ENCODE peak calls at places on chromosomes 6 and 20, in ten cellular contexts. Z is activated CD8-positive, alpha-beta memory T cell treated with anti-CD3 and anti-CD28 coated beads for 48 hours; B is stimulated activated CD4-positive, alpha-beta T cell treated with anti-CD3 and anti-CD28 coated beads, Interleukin-12 subunit alpha, Interleukin-12 subunit beta, amount 100 ng/mL, for 4 hours; G is kidney epithelial cell; K is effector CD8-positive, alpha-beta T cell; D is thoracic aorta; I is MM.1S; A is amniotic epithelial cell; R is pulmonary artery endothelial cell; L is skeletal muscle cell. X is an unnamed sample.

GRCh38 chr6:21005816-21006553 is 471.7 kb downstream of the CDKAL1 start:
- DNase-seq in R (peak; percentile 82), A (peak; percentile 81), Z (no peak), I (no peak), G (peak; percentile 86), B (no peak), K (no peak), L (peak; percentile 92), D (no peak), X (peak; percentile 75)

GRCh38 chr20:44962483-44962882 is 2.3 kb upstream of the TOMM34 start:
- DNase-seq in B (no peak), K (no peak), I (no peak), R (no peak), L (no peak), D (no peak), Z (no peak), A (no peak), G (no peak), X (no peak)

GRCh38 chr6:32153835-32154513 is at the start of gene PPT2:
- DNase-seq in K (peak; percentile 74), G (no peak), B (peak; percentile 65), D (peak; percentile 75), Z (peak; percentile 76), I (peak; percentile 11), L (peak; percentile 88), R (peak; percentile 78), A (peak; percentile 92), X (peak; percentile 72)

GRCh38 chr20:49424536-49424935 is 57.9 kb downstream of the KCNB1 start:
- DNase-seq in K (no peak), I (no peak), A (no peak), L (no peak), R (no peak), Z (no peak), D (no peak), B (no peak), G (no peak), X (no peak)

GRCh38 chr20:47620808-47621805 is 119.4 kb downstream of the NCOA3 start:
- DNase-seq in A (peak; percentile 70), L (peak; percentile 34), G (peak; percentile 21), D (no peak), I (peak; percentile 63), R (peak; percentile 44), K (no peak), Z (no peak), B (no peak), X (no peak)

GRCh38 chr6:145749632-145750031 is 14.3 kb upstream of the EPM2A start:
- DNase-seq in I (peak; percentile 69), A (peak; percentile 92), D (no peak), Z (no peak), K (no peak), L (peak; percentile 83), B (no peak), G (peak; percentile 10), R (no peak), X (peak; percentile 33)

GRCh38 chr6:117776441-117776840 is 101.2 kb downstream of the NUS1 start:
- DNase-seq in Z (no peak), B (no peak), I (no peak), D (no peak), A (peak; percentile 61), G (no peak), L (no peak), K (no peak), R (no peak), X (no peak)

GRCh38 chr6:25913741-25914140 is 16.8 kb downstream of the SLC17A2 start:
- DNase-seq in L (no peak), Z (no peak), I (no peak), D (no peak), G (no peak), A (no peak), K (no peak), B (no peak), R (no peak), X (no peak)

GRCh38 chr6:139981810-139982550 is 607.5 kb upstream of the CITED2 start:
- DNase-seq in A (peak; percentile 40), G (no peak), B (no peak), L (peak; percentile 63), I (no peak), K (no peak), D (no peak), Z (no peak), R (no peak), X (no peak)

GRCh38 chr6:130934848-130935585 is 107.8 kb downstream of the SMLR1 start:
- DNase-seq in I (no peak), G (no peak), D (no peak), L (no peak), B (no peak), A (peak; percentile 65), K (no peak), Z (no peak), R (no peak), X (no peak)

GRCh38 chr20:58420798-58421496 is 31.9 kb downstream of the VAPB start:
- DNase-seq in A (peak; percentile 82), K (no peak), L (peak; percentile 25), D (no peak), R (no peak), I (no peak), B (no peak), Z (no peak), G (peak; percentile 23), X (no peak)

GRCh38 chr6:4103929-4104328 is 25.0 kb upstream of the FAM217A start:
- DNase-seq in K (no peak), D (no peak), A (no peak), G (no peak), Z (no peak), I (no peak), B (no peak), L (no peak), R (no peak), X (no peak)

GRCh38 chr6:24240380-24240779 is 114.4 kb downstream of the NRSN1 start:
- DNase-seq in K (no peak), I (no peak), A (no peak), D (no peak), R (no peak), B (no peak), Z (no peak), G (no peak), L (no peak), X (no peak)

GRCh38 chr6:164129218-164129617 is 714.7 kb downstream of the QKI start:
- DNase-seq in I (no peak), L (no peak), Z (no peak), B (no peak), K (no peak), G (no peak), A (no peak), R (no peak), D (no peak), X (no peak)

GRCh38 chr6:110554966-110555460 is 78.6 kb upstream of the SLC22A16 start:
- DNase-seq in Z (no peak), I (no peak), A (no peak), L (no peak), K (no peak), G (no peak), B (no peak), D (no peak), R (no peak), X (no peak)

GRCh38 chr6:163356324-163356723 is 58.2 kb upstream of the QKI start:
- DNase-seq in I (no peak), K (no peak), Z (no peak), G (peak; percentile 50), R (peak; percentile 68), A (peak; percentile 34), D (no peak), B (no peak), L (peak; percentile 60), X (no peak)

GRCh38 chr6:39999006-39999867 is 65.0 kb upstream of the MOCS1 start:
- DNase-seq in B (no peak), Z (no peak), G (no peak), R (no peak), A (no peak), D (no peak), K (no peak), I (no peak), L (no peak), X (no peak)

GRCh38 chr6:125793280-125793679 is 2.5 kb downstream of the NCOA7 start:
- DNase-seq in Z (no peak), K (no peak), A (no peak), G (no peak), L (no peak), D (no peak), R (no peak), I (no peak), B (no peak), X (no peak)

GRCh38 chr6:125201961-125202729 is 48.6 kb downstream of the TPD52L1 start:
- DNase-seq in B (no peak), K (no peak), Z (no peak), L (peak; percentile 95), R (peak; percentile 55), G (peak; percentile 82), A (peak; percentile 94), D (no peak), I (no peak), X (peak; percentile 73)

GRCh38 chr6:75204222-75204958 is 1.5 kb downstream of the COL12A1 start:
- DNase-seq in L (peak; percentile 85), A (peak; percentile 93), Z (no peak), D (no peak), R (peak; percentile 55), I (peak; percentile 63), G (no peak), B (peak; percentile 17), K (no peak), X (peak; percentile 86)

GRCh38 chr6:124076336-124077048 is 272.8 kb downstream of the NKAIN2 start:
- DNase-seq in K (no peak), R (no peak), A (peak; percentile 18), B (no peak), Z (no peak), L (no peak), D (no peak), I (no peak), G (no peak), X (no peak)

GRCh38 chr20:48928832-48929725 is 7.6 kb downstream of the ARFGEF2 start:
- DNase-seq in Z (no peak), K (no peak), I (no peak), R (peak; percentile 39), B (no peak), G (no peak), A (peak; percentile 69), L (peak; percentile 17), D (no peak), X (no peak)

GRCh38 chr6:155346957-155347356 is 32.7 kb upstream of the TFB1M start:
- DNase-seq in D (no peak), R (no peak), Z (no peak), K (no peak), L (no peak), I (no peak), B (no peak), A (no peak), G (no peak), X (no peak)

GRCh38 chr6:113364781-113365545 is 492.2 kb upstream of the MARCKS start:
- DNase-seq in I (no peak), G (no peak), A (no peak), L (no peak), K (no peak), Z (no peak), B (no peak), R (no peak), D (no peak), X (no peak)

GRCh38 chr6:86500035-86500434 is 437.3 kb upstream of the HTR1E start:
- DNase-seq in G (no peak), L (no peak), Z (no peak), D (no peak), R (no peak), B (no peak), I (no peak), A (no peak), K (no peak), X (no peak)

GRCh38 chr6:118495639-118496296 is 52.3 kb upstream of the PLN start:
- DNase-seq in A (peak; percentile 52), B (no peak), R (no peak), Z (no peak), I (no peak), K (no peak), G (peak; percentile 18), L (peak; percentile 47), D (no peak), X (no peak)

GRCh38 chr20:5187122-5187521 is 60.3 kb downstream of the CDS2 start:
- DNase-seq in B (no peak), D (no peak), R (no peak), I (no peak), Z (no peak), G (no peak), A (no peak), L (no peak), K (no peak), X (no peak)

GRCh38 chr6:139029470-139030210 is 1.1 kb downstream of the ABRACL start:
- DNase-seq in B (no peak), Z (peak; percentile 6), D (no peak), I (no peak), R (no peak), K (no peak), G (no peak), A (peak; percentile 68), L (no peak), X (peak; percentile 28)

X was measured in amniotic stem cell.